ENCODE peak calls at places on chromosomes 16 and 17, in eight cellular contexts. D is stimulated activated CD4-positive, alpha-beta T cell treated with anti-CD3 and anti-CD28 coated beads, Interleukin-1b, Interleukin-23, amount 100 ng/mL, for 24 hours; O is Right ventricle myocardium superior; X is fibroblast of the conjunctiva; J is thoracic aorta; G is HT-29; Q is stimulated activated CD8-positive, alpha-beta memory T cell treated with anti-CD3 and anti-CD28 coated beads, Interleukin-7, amount 100 ng/mL, for 1 hour; E is Calu3. L is an unnamed sample.

GRCh38 chr16:59696495-59696894 is 962.4 kb upstream of the GOT2 start:
- DNase-seq in D (no peak), O (no peak), X (no peak), J (no peak), G (no peak), Q (no peak), E (no peak), L (no peak)

GRCh38 chr17:56973520-56973919 is 4.4 kb upstream of the SCPEP1 start:
- DNase-seq in D (no peak), O (no peak), X (no peak), J (no peak), G (peak), Q (no peak), E (peak), L (peak)

GRCh38 chr17:42743595-42744282 is 1.1 kb downstream of the EZH1 start:
- DNase-seq in D (no peak), O (no peak), X (no peak), J (no peak), G (no peak), Q (no peak), E (peak), L (no peak)

GRCh38 chr17:76547183-76547641 is 7.4 kb downstream of the PRCD start:
- DNase-seq in D (no peak), O (no peak), X (peak), J (no peak), G (peak), Q (no peak), E (peak), L (peak)

GRCh38 chr17:77327566-77328463 is 187.0 kb downstream of the SEC14L1 start:
- DNase-seq in D (no peak), O (peak), X (no peak), J (no peak), G (no peak), Q (no peak), E (no peak), L (peak)

GRCh38 chr17:77802333-77802615 is 156.2 kb upstream of the TNRC6C start:
- DNase-seq in D (no peak), O (no peak), X (no peak), J (no peak), G (no peak), Q (no peak), E (no peak), L (no peak)

GRCh38 chr16:14240964-14241363 is 169.8 kb downstream of the MRTFB start:
- DNase-seq in D (no peak), O (no peak), X (no peak), J (no peak), G (no peak), Q (no peak), E (no peak), L (no peak)

GRCh38 chr16:69860233-69861231 is 90.6 kb upstream of the CLEC18A start:
- DNase-seq in D (no peak), O (no peak), X (no peak), J (no peak), G (no peak), Q (no peak), E (no peak), L (no peak)

GRCh38 chr17:39661044-39661406 is 4.1 kb upstream of the TCAP start:
- DNase-seq in D (no peak), O (peak), X (no peak), J (no peak), G (no peak), Q (no peak), E (peak), L (no peak)